ENCODE peak calls at places on chromosomes 16 and 17, in five cellular contexts. D is H9, V is hepatocyte, M is neural progenitor cell, O is trophoblast cell. W is an unnamed sample. For H3K9me3, the result is how much of the 10 kb centered on the place peaks cover.

GRCh38 chr16:19857593-19857992 is 27.1 kb downstream of the GPRC5B start:
- DNase-seq in D (no peak), V (no peak), M (no peak), O (no peak), W (no peak)

GRCh38 chr17:231191-231965 is 49.9 kb upstream of the DOC2B start:
- DNase-seq in D (no peak), V (no peak), M (no peak), O (no peak), W (no peak)

GRCh38 chr17:19378416-19379293 is at the start of gene MAPK7:
- DNase-seq in D (no peak), V (peak), M (no peak), O (peak), W (no peak)

GRCh38 chr16:88909431-88910210 is 43.2 kb upstream of the PABPN1L start:
- DNase-seq in D (no peak), V (no peak), M (no peak), O (no peak), W (no peak)

GRCh38 chr16:9489823-9490467 is 398.5 kb downstream of the HAPSTR1 start:
- DNase-seq in D (no peak), V (peak), M (peak), O (no peak), W (no peak)

GRCh38 chr16:14672403-14672971 is 21.6 kb downstream of the PLA2G10 start:
- DNase-seq in D (no peak), V (no peak), M (no peak), O (no peak), W (no peak)

GRCh38 chr16:87586201-87586782 is 16.0 kb upstream of the JPH3 start:
- DNase-seq in D (no peak), V (no peak), M (no peak), O (peak), W (no peak)

GRCh38 chr17:57997085-57997809 is 9.2 kb upstream of the VEZF1 start:
- DNase-seq in D (no peak), V (no peak), M (no peak), O (no peak), W (no peak)

GRCh38 chr16:55471448-55472097 is 7.4 kb upstream of the MMP2 start:
- DNase-seq in D (no peak), V (peak), M (no peak), O (peak), W (peak)

GRCh38 chr16:66152841-66153525 is 213.5 kb upstream of the CDH5 start:
- DNase-seq in D (no peak), V (no peak), M (no peak), O (no peak), W (no peak)

GRCh38 chr17:2011421-2012371 is 13.4 kb downstream of the RTN4RL1 start:
- DNase-seq in D (peak), V (no peak), M (peak), O (no peak), W (peak)

GRCh38 chr16:89553733-89554132 is 6.7 kb upstream of the RPL13 start:
- DNase-seq in D (no peak), V (no peak), M (no peak), O (no peak), W (no peak)

GRCh38 chr16:52603015-52603414 is 56.1 kb upstream of the TOX3 start:
- DNase-seq in D (no peak), V (peak), M (no peak), O (no peak), W (no peak)

GRCh38 chr17:72654746-72655145 is 437.7 kb downstream of the SLC39A11 start:
- DNase-seq in D (no peak), V (no peak), M (no peak), O (no peak), W (no peak)

GRCh38 chr17:65154770-65155589 is 17.8 kb downstream of the RGS9 start:
- DNase-seq in D (no peak), V (peak), M (no peak), O (peak), W (no peak)

GRCh38 chr17:5272313-5272712 is 9.8 kb upstream of the RABEP1 start:
- DNase-seq in D (no peak), V (no peak), M (no peak), O (no peak), W (no peak)

GRCh38 chr17:67293251-67294203 is 48.5 kb upstream of the HELZ start:
- DNase-seq in D (peak), V (peak), M (peak), O (peak), W (no peak)

GRCh38 chr16:1556254-1556653 is 22.8 kb downstream of the TMEM204 start:
- DNase-seq in D (no peak), V (no peak), M (no peak), O (no peak), W (peak)

GRCh38 chr17:21814776-21815175 is 122.5 kb downstream of the KCNJ18 start:
- DNase-seq in D (no peak), V (no peak), M (no peak), O (no peak), W (no peak)

GRCh38 chr16:74667215-74667765 is 613 bp upstream of the RFWD3 start:
- DNase-seq in D (peak), V (peak), M (peak), O (no peak), W (no peak)

GRCh38 chr16:67199808-67200198 is 872 bp downstream of the ELMO3 start:
- DNase-seq in D (peak), V (no peak), M (peak), O (no peak), W (peak)

GRCh38 chr17:19424934-19425868 is 14.2 kb downstream of the RNF112 start:
- DNase-seq in D (no peak), V (no peak), M (no peak), O (no peak), W (no peak)

GRCh38 chr16:23944381-23944780 is 108.6 kb downstream of the PRKCB start:
- DNase-seq in D (no peak), V (no peak), M (no peak), O (no peak), W (no peak)

GRCh38 chr17:47622179-47622549 is 27.6 kb upstream of the KPNB1 start:
- DNase-seq in D (no peak), V (no peak), M (no peak), O (no peak), W (no peak)

GRCh38 chr16:75486014-75486404 is 9.2 kb downstream of the CHST6 start:
- DNase-seq in D (no peak), V (no peak), M (no peak), O (peak), W (no peak)

GRCh38 chr16:23691483-23692189 is 12.9 kb downstream of the PLK1 start:
- DNase-seq in D (no peak), V (no peak), M (no peak), O (no peak), W (peak)

GRCh38 chr17:2075336-2076056 is 20.6 kb downstream of the HIC1 start:
- DNase-seq in D (peak), V (peak), M (peak), O (peak), W (peak)

GRCh38 chr17:73028311-73028755 is 64.2 kb downstream of the SLC39A11 start:
- DNase-seq in D (no peak), V (peak), M (no peak), O (no peak), W (no peak)

GRCh38 chr16:48682971-48683370 is 73.0 kb upstream of the N4BP1 start:
- DNase-seq in D (no peak), V (no peak), M (no peak), O (no peak), W (no peak)

GRCh38 chr16:50548659-50549560 is 714 bp downstream of the NKD1 start:
- DNase-seq in D (no peak), V (no peak), M (peak), O (no peak), W (no peak)

GRCh38 chr17:82118178-82118814 is 20.3 kb upstream of the FASN start:
- DNase-seq in D (no peak), V (no peak), M (no peak), O (no peak), W (no peak)

GRCh38 chr16:8716592-8716991 is 42.2 kb downstream of the ABAT start:
- DNase-seq in D (no peak), V (no peak), M (no peak), O (peak), W (no peak)

GRCh38 chr16:54177052-54177856 is 109.3 kb downstream of the IRX3 start:
- DNase-seq in D (no peak), V (no peak), M (no peak), O (no peak), W (no peak)

GRCh38 chr17:77314601-77315000 is 173.8 kb downstream of the SEC14L1 start:
- DNase-seq in D (no peak), V (no peak), M (no peak), O (no peak), W (no peak)

GRCh38 chr17:71301063-71301462 is 819.8 kb upstream of the SOX9 start:
- DNase-seq in D (no peak), V (no peak), M (no peak), O (no peak), W (no peak)

GRCh38 chr17:71304498-71305158 is 816.2 kb upstream of the SOX9 start:
- DNase-seq in D (peak), V (no peak), M (no peak), O (no peak), W (no peak)

GRCh38 chr17:71302721-71303549 is 817.9 kb upstream of the SOX9 start:
- DNase-seq in D (no peak), V (no peak), M (no peak), O (no peak), W (no peak)
- H3K27ac ChIP-seq in D (no peak), V (no peak), M (no peak), O (no peak), W (no peak)

GRCh38 chr17:76262732-76263344 is 2.3 kb upstream of the UBALD2 start:
- DNase-seq in D (no peak), V (peak), M (no peak), O (peak), W (peak)

GRCh38 chr17:76260669-76261068 is 4.5 kb upstream of the UBALD2 start:
- DNase-seq in D (no peak), V (no peak), M (no peak), O (no peak), W (no peak)

GRCh38 chr17:76263896-76264295 is 1.3 kb upstream of the UBALD2 start:
- DNase-seq in D (no peak), V (no peak), M (no peak), O (peak), W (no peak)

GRCh38 chr17:76260220-76260619 is 4.9 kb upstream of the UBALD2 start:
- DNase-seq in D (no peak), V (no peak), M (no peak), O (no peak), W (no peak)

DNA sequence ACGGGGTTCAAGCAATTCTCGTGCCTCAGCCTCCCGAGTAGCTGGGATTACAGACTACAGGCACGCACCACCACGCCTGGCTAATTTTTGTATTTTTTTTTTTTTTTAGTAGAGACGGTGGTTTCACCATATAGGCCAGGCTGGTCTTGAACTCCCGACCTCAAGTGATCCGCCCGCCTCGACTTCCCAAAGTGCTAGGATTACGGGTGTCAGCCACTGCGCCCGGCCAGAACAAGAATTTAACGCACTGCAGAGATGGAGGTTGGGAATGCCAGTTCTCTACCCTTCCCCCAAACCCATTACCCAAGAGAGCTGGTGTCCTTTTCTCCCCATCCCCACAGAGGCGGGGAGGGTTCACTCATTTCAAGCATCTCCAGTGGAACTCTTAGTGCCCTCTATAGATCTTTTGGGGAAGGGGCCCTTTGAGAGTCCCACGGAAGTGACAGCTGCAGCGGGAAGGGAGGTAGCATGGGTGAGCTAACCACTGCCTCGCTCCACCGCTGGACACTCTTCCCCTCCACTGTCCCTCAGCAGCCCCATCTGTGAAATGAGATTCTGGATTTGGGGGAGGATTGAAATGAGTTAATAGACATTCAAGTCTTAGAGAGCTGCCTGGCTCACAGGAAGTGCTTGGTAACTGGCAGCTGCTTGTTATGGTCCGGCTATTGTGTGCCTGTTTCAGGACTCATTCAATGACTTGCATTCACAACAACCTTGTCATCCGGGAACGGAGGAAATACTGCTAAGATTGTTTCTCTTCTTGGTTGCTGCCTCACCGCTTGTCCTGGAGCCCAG is 3.5 kb upstream of the UBALD2 start:
- DNase-seq in D (no peak), V (no peak), M (no peak), O (peak), W (no peak)
- H3K4me2 ChIP-seq in D (no peak), V (peak), M (no peak), O (no peak), W (peak)

DNA sequence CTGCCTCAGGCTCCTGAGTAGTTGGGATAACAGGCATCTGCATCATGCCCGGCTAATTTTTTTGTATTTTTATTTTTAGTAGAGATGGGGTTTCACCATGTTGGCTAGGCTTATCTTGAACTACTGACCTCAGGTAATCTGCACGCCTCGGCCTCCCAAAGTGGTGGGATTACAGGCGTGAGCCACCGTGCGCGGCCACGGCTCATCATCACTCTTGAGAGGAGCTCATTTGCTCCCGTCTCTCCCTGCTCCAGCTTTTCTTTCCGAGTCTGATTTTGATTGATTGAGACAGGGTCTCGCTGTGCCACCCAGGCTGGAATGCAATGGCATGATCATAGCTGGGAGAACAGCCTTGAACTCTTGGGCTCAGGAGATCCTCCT is 12.6 kb downstream of the PGS1 start:
- DNase-seq in D (no peak), V (no peak), M (no peak), O (no peak), W (no peak)
- H3K9me3 ChIP-seq in D (under half), V (under half), M (under half), O (under half), W (under half)

DNA sequence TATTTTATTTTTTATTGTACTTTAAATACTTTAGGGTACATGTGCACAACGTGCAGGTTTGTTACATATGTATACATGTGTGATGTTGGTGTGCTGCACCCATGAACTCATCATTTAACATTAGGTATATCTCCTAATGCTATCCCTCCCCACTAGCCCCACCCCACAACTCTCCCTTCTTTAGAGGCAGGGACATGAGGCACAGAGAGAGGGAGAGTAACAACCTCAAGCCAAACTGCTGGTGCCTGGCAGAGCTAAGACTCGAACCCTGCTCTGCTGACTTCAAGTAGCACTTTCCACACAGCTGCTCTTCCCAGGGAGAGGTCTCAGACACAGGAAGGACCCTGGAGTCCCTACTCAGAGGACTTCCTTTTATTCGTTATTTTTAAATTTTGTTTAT is 69.4 kb downstream of the WSB1 start:
- DNase-seq in D (no peak), V (no peak), M (no peak), O (no peak), W (no peak)
- H3K27ac ChIP-seq in D (no peak), V (no peak), M (no peak), O (peak), W (no peak)

GRCh38 chr17:9074106-9074505 is 52.8 kb downstream of the NTN1 start:
- DNase-seq in D (peak), V (no peak), M (no peak), O (peak), W (peak)

GRCh38 chr17:9071921-9072503 is 50.7 kb downstream of the NTN1 start:
- DNase-seq in D (peak), V (no peak), M (no peak), O (no peak), W (no peak)

GRCh38 chr17:9071016-9071415 is 49.7 kb downstream of the NTN1 start:
- DNase-seq in D (no peak), V (no peak), M (no peak), O (no peak), W (no peak)

DNA sequence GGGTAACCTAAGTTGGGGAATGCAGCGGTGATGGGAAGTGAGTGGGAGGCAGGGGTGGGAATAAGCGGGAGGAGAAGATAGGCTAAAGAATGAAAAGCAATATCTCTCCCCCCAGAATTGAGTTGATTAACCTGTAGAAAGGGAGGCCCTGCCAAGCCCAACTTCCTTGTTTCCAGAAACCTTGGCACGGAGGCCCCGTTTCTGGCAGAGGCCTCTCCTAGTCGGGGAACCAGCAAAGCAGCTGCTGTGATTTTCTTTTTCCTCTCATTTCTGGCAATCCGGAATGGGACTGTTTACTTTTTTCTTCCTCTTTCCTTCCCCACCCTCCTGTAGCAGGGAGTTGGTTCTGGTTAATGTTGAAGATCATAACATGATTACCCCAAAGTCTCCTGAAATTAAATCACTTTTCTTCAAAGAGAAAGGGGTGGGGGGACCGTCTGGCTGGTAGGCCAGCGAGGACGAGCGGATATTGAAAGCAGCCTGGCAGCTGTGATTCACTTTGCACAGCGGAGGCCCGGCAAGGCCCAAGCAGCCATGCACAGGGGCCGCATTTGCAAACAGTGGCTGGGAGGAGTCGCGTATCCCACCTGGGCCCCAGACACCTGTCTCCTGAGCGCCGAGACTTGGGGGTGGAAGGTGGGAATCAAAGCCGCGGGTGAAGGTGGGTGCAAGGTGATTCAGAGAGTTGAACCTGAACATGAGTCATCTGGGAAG is 51.5 kb downstream of the NTN1 start:
- DNase-seq in D (peak), V (no peak), M (no peak), O (no peak), W (no peak)
- H3K4me2 ChIP-seq in D (no peak), V (no peak), M (no peak), O (no peak), W (no peak)

GRCh38 chr16:62909597-62909996 is 873.4 kb upstream of the CDH8 start:
- DNase-seq in D (no peak), V (no peak), M (no peak), O (no peak), W (no peak)

GRCh38 chr16:62899737-62900136 is 863.5 kb upstream of the CDH8 start:
- DNase-seq in D (no peak), V (no peak), M (no peak), O (no peak), W (no peak)

GRCh38 chr16:62907562-62907961 is 871.3 kb upstream of the CDH8 start:
- DNase-seq in D (no peak), V (no peak), M (no peak), O (no peak), W (no peak)

DNA sequence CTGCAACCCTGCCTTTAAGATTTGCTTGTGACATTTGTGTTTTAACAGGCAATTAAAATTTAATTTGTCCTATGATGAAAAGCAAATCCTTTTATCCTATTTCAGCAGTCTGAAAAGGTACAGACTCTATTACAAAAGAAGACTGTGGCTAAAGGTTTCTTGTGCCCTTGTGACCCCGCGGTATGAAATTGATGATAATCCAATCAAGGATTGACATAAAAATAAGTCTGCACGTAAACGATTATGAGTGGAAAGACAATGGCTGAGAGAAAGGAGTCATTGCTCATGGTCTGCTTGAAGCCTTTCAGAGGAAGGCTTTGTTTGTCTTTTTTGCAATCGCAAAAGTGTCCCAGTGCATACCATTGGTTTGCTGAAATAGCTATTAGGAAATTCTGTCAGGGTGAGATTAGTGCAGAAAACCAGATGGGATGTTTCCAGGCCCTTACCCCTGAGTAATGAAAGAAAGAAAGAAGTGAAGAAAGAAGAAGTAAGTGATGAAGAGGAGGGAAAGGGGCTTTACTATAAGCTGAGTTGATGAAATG is 867.8 kb upstream of the CDH8 start:
- DNase-seq in D (no peak), V (no peak), M (no peak), O (no peak), W (no peak)
- H3K9me3 ChIP-seq in D (under half), V (under half), M (under half), O (under half), W (under half)

GRCh38 chr17:35486920-35487727 is 38.6 kb upstream of the SLFN13 start:
- DNase-seq in D (no peak), V (peak), M (no peak), O (peak), W (no peak)
- H3K27ac ChIP-seq in D (no peak), V (no peak), M (no peak), O (no peak), W (no peak)

W was measured in PC-9.